ENCODE peak calls at places on chromosome 18, in four cellular contexts. One of them, this sample, is unnamed.

GRCh38 chr18:77086656-77087390 is 45.8 kb downstream of the MBP start:
- DNase-seq in right cardiac atrium: peak; percentile 75
- DNase-seq in mammary epithelial cell: no peak
- DNase-seq in AG09319: no peak
- DNase-seq in this sample: no peak

GRCh38 chr18:34772887-34773286 is 62.8 kb downstream of the DTNA start:
- DNase-seq in right cardiac atrium: no peak
- DNase-seq in AG09319: no peak
- DNase-seq in mammary epithelial cell: no peak
- DNase-seq in this sample: no peak

GRCh38 chr18:13614701-13615288 is 111.6 kb downstream of the FAM210A start:
- DNase-seq in AG09319: no peak
- DNase-seq in right cardiac atrium: peak; percentile 75
- DNase-seq in mammary epithelial cell: no peak
- DNase-seq in this sample: no peak

GRCh38 chr18:3256693-3257626 is 5.0 kb upstream of the MYL12B start:
- DNase-seq in mammary epithelial cell: no peak
- DNase-seq in AG09319: no peak
- DNase-seq in right cardiac atrium: peak; percentile 28
- DNase-seq in this sample: no peak

GRCh38 chr18:27793013-27793412 is 383.9 kb downstream of the CDH2 start:
- DNase-seq in mammary epithelial cell: no peak
- DNase-seq in AG09319: no peak
- DNase-seq in right cardiac atrium: no peak
- DNase-seq in this sample: no peak

GRCh38 chr18:7754258-7754657 is 187.1 kb downstream of the PTPRM start:
- DNase-seq in mammary epithelial cell: no peak
- DNase-seq in AG09319: no peak
- DNase-seq in right cardiac atrium: no peak
- DNase-seq in this sample: no peak

GRCh38 chr18:76483780-76484179 is 11.3 kb downstream of the ZNF516 start:
- DNase-seq in right cardiac atrium: no peak
- DNase-seq in mammary epithelial cell: no peak
- DNase-seq in AG09319: no peak
- DNase-seq in this sample: no peak

GRCh38 chr18:72820571-72820970 is 47.2 kb downstream of the NETO1 start:
- DNase-seq in mammary epithelial cell: peak; percentile 34
- DNase-seq in AG09319: no peak
- DNase-seq in right cardiac atrium: no peak
- DNase-seq in this sample: no peak

GRCh38 chr18:34957119-34957863 is 83.9 kb upstream of the MAPRE2 start:
- DNase-seq in right cardiac atrium: no peak
- DNase-seq in AG09319: no peak
- DNase-seq in mammary epithelial cell: no peak
- DNase-seq in this sample: no peak

GRCh38 chr18:13406049-13406615 is 187.6 kb downstream of the LDLRAD4 start:
- DNase-seq in mammary epithelial cell: no peak
- DNase-seq in AG09319: no peak
- DNase-seq in right cardiac atrium: no peak
- DNase-seq in this sample: no peak

GRCh38 chr18:52936931-52937330 is 596.9 kb downstream of the DCC start:
- DNase-seq in AG09319: no peak
- DNase-seq in mammary epithelial cell: peak; percentile 12
- DNase-seq in right cardiac atrium: no peak
- DNase-seq in this sample: no peak

GRCh38 chr18:10436160-10436559 is 18.3 kb upstream of the APCDD1 start:
- DNase-seq in right cardiac atrium: no peak
- DNase-seq in mammary epithelial cell: no peak
- DNase-seq in AG09319: no peak
- DNase-seq in this sample: no peak

GRCh38 chr18:58241877-58242276 is 197.9 kb downstream of the NEDD4L start:
- DNase-seq in AG09319: no peak
- DNase-seq in right cardiac atrium: no peak
- DNase-seq in mammary epithelial cell: peak; percentile 61
- DNase-seq in this sample: no peak

GRCh38 chr18:59345556-59345955 is 13.5 kb downstream of the LMAN1 start:
- DNase-seq in mammary epithelial cell: no peak
- DNase-seq in right cardiac atrium: no peak
- DNase-seq in AG09319: no peak
- DNase-seq in this sample: no peak

GRCh38 chr18:12944724-12945123 is 3.1 kb upstream of the SEH1L start:
- DNase-seq in mammary epithelial cell: no peak
- DNase-seq in AG09319: no peak
- DNase-seq in right cardiac atrium: peak; percentile 75
- DNase-seq in this sample: peak; percentile 44

GRCh38 chr18:39199231-39199855 is 1633.7 kb upstream of the CELF4 start:
- DNase-seq in AG09319: no peak
- DNase-seq in mammary epithelial cell: no peak
- DNase-seq in right cardiac atrium: no peak
- DNase-seq in this sample: no peak

This sample was measured in adrenal gland.